ENCODE peak calls at places on chromosomes 11 and 22, in four cellular contexts. B, X, Z and V are unnamed samples.

GRCh38 chr22:41810022-41810421 is 9.5 kb downstream of the CCDC134 start:
- DNase-seq in B (no peak), X (no peak), Z (no peak), V (no peak)

GRCh38 chr11:67118059-67118766 is 850 bp upstream of the KDM2A start:
- DNase-seq in B (no peak), X (no peak), Z (no peak), V (peak)

GRCh38 chr11:80899381-80899780 is 1458.6 kb upstream of the TENM4 start:
- DNase-seq in B (peak), X (no peak), Z (no peak), V (no peak)

GRCh38 chr11:78202733-78203167 is 14.0 kb downstream of the USP35 start:
- DNase-seq in B (no peak), X (no peak), Z (peak), V (no peak)

GRCh38 chr22:42283288-42284229 is 13.1 kb upstream of the TCF20 start:
- DNase-seq in B (no peak), X (no peak), Z (no peak), V (no peak)

GRCh38 chr11:95703059-95703458 is 86.5 kb downstream of the FAM76B start:
- DNase-seq in B (no peak), X (no peak), Z (no peak), V (no peak)

GRCh38 chr11:116853461-116854073 is 16.1 kb upstream of the APOA1 start:
- DNase-seq in B (peak), X (no peak), Z (no peak), V (peak)

GRCh38 chr11:129636926-129637325 is 178.7 kb upstream of the TMEM45B start:
- DNase-seq in B (peak), X (no peak), Z (no peak), V (no peak)

GRCh38 chr11:71164186-71164585 is 88.2 kb downstream of the SHANK2 start:
- DNase-seq in B (no peak), X (no peak), Z (no peak), V (no peak)

GRCh38 chr11:34356576-34356917 is 1.3 kb downstream of the ABTB2 start:
- DNase-seq in B (peak), X (no peak), Z (no peak), V (peak)

GRCh38 chr11:64238076-64238475 is 2.8 kb upstream of the FKBP2 start:
- DNase-seq in B (no peak), X (no peak), Z (no peak), V (no peak)

GRCh38 chr11:11345099-11345498 is 8.0 kb downstream of the CSNK2A3 start:
- DNase-seq in B (no peak), X (no peak), Z (no peak), V (no peak)

GRCh38 chr11:47394322-47395224 is 13.8 kb upstream of the SLC39A13 start:
- DNase-seq in B (no peak), X (no peak), Z (peak), V (peak)

GRCh38 chr11:45934580-45935318 is 12.3 kb downstream of the LARGE2 start:
- DNase-seq in B (peak), X (no peak), Z (no peak), V (no peak)

GRCh38 chr11:96102664-96103068 is 178.8 kb upstream of the MTMR2 start:
- DNase-seq in B (peak), X (no peak), Z (no peak), V (peak)

GRCh38 chr11:128588086-128588485 is 728 bp upstream of the ETS1 start:
- DNase-seq in B (no peak), X (no peak), Z (no peak), V (no peak)

GRCh38 chr11:74684661-74685060 is 46.6 kb downstream of the CHRDL2 start:
- DNase-seq in B (no peak), X (no peak), Z (no peak), V (no peak)

GRCh38 chr22:47788461-47788860 is 1026.0 kb downstream of the TBC1D22A start:
- DNase-seq in B (no peak), X (no peak), Z (no peak), V (no peak)

GRCh38 chr22:49102367-49102766 is 725.3 kb downstream of the BRD1 start:
- DNase-seq in B (no peak), X (no peak), Z (no peak), V (no peak)

GRCh38 chr11:123132881-123133280 is 62.2 kb downstream of the CLMP start:
- DNase-seq in B (no peak), X (no peak), Z (no peak), V (no peak)

GRCh38 chr22:25110846-25111578 is 88.6 kb upstream of the CRYBB3 start:
- DNase-seq in B (peak), X (peak), Z (peak), V (peak)

GRCh38 chr22:23720855-23721254 is 30.0 kb downstream of the RGL4 start:
- DNase-seq in B (no peak), X (no peak), Z (no peak), V (no peak)

GRCh38 chr11:45725776-45726606 is 60.6 kb upstream of the CHST1 start:
- DNase-seq in B (no peak), X (no peak), Z (no peak), V (no peak)

GRCh38 chr11:75099635-75100034 is 3.0 kb upstream of the OR2AT4 start:
- DNase-seq in B (no peak), X (no peak), Z (no peak), V (no peak)

GRCh38 chr11:61922539-61922938 is 5.2 kb upstream of the RAB3IL1 start:
- DNase-seq in B (no peak), X (no peak), Z (no peak), V (peak)

GRCh38 chr11:112248216-112248615 is 12.4 kb downstream of the PLET1 start:
- DNase-seq in B (peak), X (no peak), Z (no peak), V (no peak)

GRCh38 chr11:61679301-61679700 is 890 bp upstream of the DAGLA start:
- DNase-seq in B (no peak), X (no peak), Z (no peak), V (no peak)

GRCh38 chr11:31959711-31960110 is 131.2 kb upstream of the RCN1 start:
- DNase-seq in B (peak), X (no peak), Z (no peak), V (no peak)

GRCh38 chr22:39681038-39681861 is 110.7 kb downstream of the CACNA1I start:
- DNase-seq in B (no peak), X (no peak), Z (no peak), V (peak)

GRCh38 chr22:44399906-44400762 is 87.4 kb upstream of the SHISAL1 start:
- DNase-seq in B (no peak), X (no peak), Z (no peak), V (no peak)

GRCh38 chr11:134691985-134692384 is 279.9 kb upstream of the B3GAT1 start:
- DNase-seq in B (peak), X (no peak), Z (no peak), V (no peak)

GRCh38 chr11:121426476-121427454 is 25.3 kb upstream of the SORL1 start:
- DNase-seq in B (no peak), X (no peak), Z (no peak), V (no peak)

GRCh38 chr22:44575344-44576268 is 77.6 kb upstream of the RTL6 start:
- DNase-seq in B (no peak), X (no peak), Z (no peak), V (no peak)

GRCh38 chr11:115930276-115930675 is 426.1 kb upstream of the CADM1 start:
- DNase-seq in B (no peak), X (no peak), Z (no peak), V (no peak)

GRCh38 chr22:32378703-32379272 is 21.1 kb downstream of the RFPL3 start:
- DNase-seq in B (peak), X (no peak), Z (peak), V (peak)

GRCh38 chr11:67248653-67249052 is 17.6 kb upstream of the GRK2 start:
- DNase-seq in B (peak), X (no peak), Z (peak), V (no peak)

GRCh38 chr11:68314203-68314885 is 2.0 kb downstream of the LRP5 start:
- DNase-seq in B (no peak), X (no peak), Z (no peak), V (peak)

GRCh38 chr11:68312780-68313573 is 586 bp downstream of the LRP5 start:
- DNase-seq in B (no peak), X (no peak), Z (no peak), V (peak)

GRCh38 chr11:68312117-68312779 is at the start of gene LRP5:
- DNase-seq in B (no peak), X (no peak), Z (no peak), V (peak)

GRCh38 chr11:68314886-68315580 is 2.6 kb downstream of the LRP5 start:
- DNase-seq in B (peak), X (no peak), Z (peak), V (no peak)

GRCh38 chr11:68313574-68314202 is 1.3 kb downstream of the LRP5 start:
- DNase-seq in B (peak), X (no peak), Z (peak), V (peak)
- TF ChIP-seq EZH2 in B (no peak), X (no peak), Z (no peak), V (no peak)

GRCh38 chr11:2138436-2139117 is 612 bp downstream of the IGF2 start:
- DNase-seq in B (no peak), X (no peak), Z (no peak), V (peak)
- TF ChIP-seq EZH2 in B (peak), X (peak), Z (no peak), V (peak)

DNA sequence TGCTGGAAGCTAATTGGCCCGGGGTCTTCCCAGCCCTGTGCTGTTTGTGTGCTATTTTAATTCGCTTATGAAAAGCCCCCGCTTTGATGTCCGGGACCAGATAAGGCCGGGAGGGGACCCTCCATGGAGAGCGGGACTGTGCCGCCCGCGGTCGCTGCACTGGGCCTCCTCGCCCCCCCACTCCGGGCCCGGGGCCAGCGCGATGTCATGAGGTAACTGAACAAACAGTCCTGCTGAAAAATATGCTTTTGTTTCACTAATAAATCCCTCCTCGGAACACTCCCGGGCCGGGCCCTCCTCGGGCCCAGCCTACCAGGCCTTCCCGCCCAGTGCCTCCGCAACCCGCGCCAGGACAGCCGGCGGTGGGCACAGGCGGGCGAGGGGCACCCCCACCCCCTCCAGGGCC is 78.3 kb downstream of the CDKN1C start:
- DNase-seq in B (no peak), X (no peak), Z (peak), V (no peak)
- TF ChIP-seq EZH2 in B (no peak), X (no peak), Z (peak), V (no peak)

DNA sequence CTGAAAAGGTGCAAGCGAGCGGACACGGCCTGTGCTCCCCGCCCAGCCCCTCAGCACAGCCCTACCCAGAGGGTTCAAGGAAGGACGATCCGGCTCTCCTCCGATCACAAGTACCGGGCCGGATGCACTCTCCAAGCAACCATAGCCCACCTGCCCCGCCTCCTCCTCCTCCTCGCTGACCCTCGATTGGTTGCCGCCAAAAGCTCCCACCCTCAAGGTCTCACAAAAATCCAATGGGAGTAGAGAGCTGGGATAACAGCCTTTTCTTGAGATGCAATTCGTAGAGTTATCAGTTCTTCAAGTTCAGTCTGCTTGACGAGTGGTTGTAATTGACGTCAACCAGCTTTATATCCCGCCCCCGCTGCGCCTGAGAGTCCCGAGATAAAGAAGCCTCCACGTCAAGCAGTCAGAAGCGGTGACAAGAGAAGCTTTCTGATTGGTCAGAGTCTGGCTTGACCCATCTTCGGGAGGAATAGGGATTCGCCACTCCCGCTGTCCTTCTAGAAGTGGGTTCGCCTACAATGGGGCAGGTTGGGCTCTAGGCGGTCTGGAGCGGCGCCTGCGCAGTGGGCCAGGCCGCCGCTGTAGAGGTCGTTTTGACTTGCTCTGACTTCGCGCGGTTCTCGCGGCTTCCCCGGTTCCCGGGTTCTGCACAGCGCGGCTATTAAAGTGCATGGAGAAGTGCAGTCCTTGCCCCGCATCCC is at the start of gene IFT27:
- DNase-seq in B (peak), X (peak), Z (peak), V (peak)
- TF ChIP-seq EZH2 in B (no peak), X (no peak), Z (no peak), V (no peak)